ENCODE peak calls at places on chromosome 11, in six cellular contexts. J, I, V, N, H and X are unnamed samples.

GRCh38 chr11:130314184-130314748 is 451 bp downstream of the ZBTB44 start:
- DNase-seq in J (peak; percentile 7), V (no peak), I (peak; percentile 63), N (peak; percentile 71), H (peak; percentile 39), X (peak; percentile 36)

GRCh38 chr11:100562102-100562501 is 125.0 kb upstream of the ARHGAP42 start:
- DNase-seq in N (no peak), I (no peak), J (peak; percentile 85), V (peak; percentile 62), H (no peak), X (no peak)

GRCh38 chr11:130315354-130315970 is 745 bp upstream of the ZBTB44 start:
- DNase-seq in J (no peak), V (no peak), H (peak; percentile 40), N (peak; percentile 57), I (peak; percentile 31), X (no peak)

GRCh38 chr11:68593441-68593840 is 90.9 kb upstream of the GAL start:
- DNase-seq in V (no peak), J (no peak), H (no peak), I (no peak), N (no peak), X (no peak)

GRCh38 chr11:22460181-22460580 is 122.0 kb downstream of the SLC17A6 start:
- DNase-seq in J (peak; percentile 52), V (no peak), H (no peak), I (no peak), N (no peak), X (no peak)

GRCh38 chr11:69230856-69231425 is 63.0 kb upstream of the MYEOV start:
- DNase-seq in J (no peak), N (peak; percentile 9), H (no peak), V (no peak), I (no peak), X (no peak)

GRCh38 chr11:10823152-10823579 is 14.4 kb upstream of the EIF4G2 start:
- DNase-seq in I (no peak), V (no peak), N (no peak), J (no peak), H (no peak), X (no peak)

GRCh38 chr11:12818333-12819015 is 144.3 kb downstream of the TEAD1 start:
- DNase-seq in V (peak; percentile 72), H (no peak), N (no peak), J (peak; percentile 90), I (no peak), X (no peak)

GRCh38 chr11:113141010-113141409 is 173.4 kb upstream of the TTC12 start:
- DNase-seq in N (no peak), H (no peak), V (no peak), I (no peak), J (no peak), X (no peak)

GRCh38 chr11:28910926-28911325 is 802.7 kb downstream of the METTL15 start:
- DNase-seq in V (no peak), I (no peak), J (no peak), N (no peak), H (no peak), X (no peak)

GRCh38 chr11:129528296-129528695 is 152.6 kb downstream of the BARX2 start:
- DNase-seq in H (no peak), I (no peak), J (no peak), N (no peak), V (no peak), X (no peak)

GRCh38 chr11:119791701-119792151 is 62.7 kb upstream of the NECTIN1 start:
- DNase-seq in I (no peak), J (peak; percentile 84), H (no peak), V (no peak), N (no peak), X (no peak)

GRCh38 chr11:125679397-125679796 is 1.2 kb downstream of the ACRV1 start:
- DNase-seq in N (no peak), J (peak; percentile 5), I (no peak), V (no peak), H (no peak), X (no peak)

GRCh38 chr11:83827940-83828554 is 541.9 kb upstream of the CCDC90B start:
- DNase-seq in J (peak; percentile 57), N (no peak), H (no peak), V (no peak), I (no peak), X (peak; percentile 2)

GRCh38 chr11:122743949-122744876 is 88.7 kb downstream of the UBASH3B start:
- DNase-seq in I (no peak), J (no peak), N (peak; percentile 44), V (no peak), H (peak; percentile 45), X (no peak)

GRCh38 chr11:94283678-94284077 is 20.7 kb upstream of the IZUMO1R start:
- DNase-seq in I (no peak), V (no peak), J (no peak), H (no peak), N (no peak), X (no peak)

GRCh38 chr11:40388097-40388818 is 1071.2 kb downstream of the LRRC4C start:
- DNase-seq in N (no peak), H (no peak), J (peak; percentile 81), I (no peak), V (peak; percentile 35), X (no peak)

GRCh38 chr11:71563401-71563800 is 2.0 kb upstream of the KRTAP5-10 start:
- DNase-seq in H (no peak), N (peak; percentile 25), J (peak; percentile 69), V (no peak), I (peak; percentile 59), X (peak; percentile 25)

GRCh38 chr11:94175545-94175944 is 46.9 kb downstream of the PANX1 start:
- DNase-seq in N (no peak), I (no peak), J (peak; percentile 92), H (no peak), V (peak; percentile 81), X (no peak)

GRCh38 chr11:47276923-47277322 is 7.0 kb downstream of the MADD start:
- DNase-seq in J (no peak), I (no peak), V (no peak), N (no peak), H (no peak), X (no peak)

GRCh38 chr11:127789887-127790286 is 789.3 kb upstream of the KIRREL3 start:
- DNase-seq in J (no peak), I (peak; percentile 59), V (no peak), H (no peak), N (peak; percentile 33), X (no peak)

GRCh38 chr11:11036185-11037161 is 178.6 kb upstream of the ZBED5 start:
- DNase-seq in N (peak; percentile 26), H (peak; percentile 11), I (peak; percentile 46), J (peak; percentile 70), V (no peak), X (no peak)

GRCh38 chr11:120610101-120610500 is 98.6 kb downstream of the GRIK4 start:
- DNase-seq in I (no peak), H (no peak), N (no peak), V (no peak), J (no peak), X (no peak)

GRCh38 chr11:3964935-3965511 is 109.6 kb downstream of the STIM1 start:
- DNase-seq in I (no peak), J (no peak), H (no peak), V (no peak), N (no peak), X (no peak)

DNA sequence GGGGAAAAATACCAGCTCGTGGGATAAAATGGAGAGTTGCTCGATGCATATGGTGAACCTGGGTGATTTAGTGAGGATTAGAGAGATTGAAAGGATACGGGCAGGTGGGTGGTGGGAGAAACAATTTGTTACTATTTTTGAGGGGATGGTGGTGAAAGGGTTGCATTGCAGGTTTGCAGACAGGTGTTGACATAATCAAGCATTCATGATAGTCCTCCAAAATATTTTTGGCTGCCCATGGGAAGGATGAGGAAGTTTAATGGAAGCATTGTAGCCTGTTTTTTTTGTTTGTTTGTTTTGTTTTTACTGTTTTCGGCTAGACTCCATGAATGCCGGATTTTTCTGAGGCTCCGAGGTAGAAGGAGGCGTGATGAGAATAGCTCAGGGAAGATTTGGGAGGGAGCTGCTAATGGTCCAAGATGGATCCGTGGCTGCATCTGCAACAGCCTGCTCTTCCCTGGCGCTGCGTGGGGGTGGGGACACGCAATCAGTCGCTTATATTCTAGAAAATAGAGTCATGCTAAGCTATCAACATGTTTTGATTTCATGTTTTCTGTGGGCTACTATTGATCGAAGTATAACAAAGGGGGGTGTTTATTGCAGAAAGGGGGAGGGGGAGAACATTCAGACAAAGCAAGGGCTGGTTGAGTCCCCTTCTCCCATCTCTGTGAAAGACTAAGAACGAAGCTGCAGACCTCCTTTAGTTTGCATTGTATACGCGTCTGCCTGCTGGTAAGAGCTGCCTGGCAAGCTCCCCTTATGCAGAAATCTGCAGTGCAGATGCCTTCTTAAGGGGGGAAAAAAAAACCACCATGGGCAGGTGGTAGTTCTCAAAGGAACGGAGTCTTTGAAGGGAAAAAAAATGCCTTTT is 980 bp downstream of the RTN3 start:
- DNase-seq in V (no peak), H (no peak), N (peak; percentile 70), J (peak; percentile 16), I (no peak), X (peak; percentile 11)
- TF ChIP-seq CTCF in V (no peak), H (peak; percentile 43), N (no peak), J (no peak), I (peak; percentile 23), X (peak; percentile 55)

DNA sequence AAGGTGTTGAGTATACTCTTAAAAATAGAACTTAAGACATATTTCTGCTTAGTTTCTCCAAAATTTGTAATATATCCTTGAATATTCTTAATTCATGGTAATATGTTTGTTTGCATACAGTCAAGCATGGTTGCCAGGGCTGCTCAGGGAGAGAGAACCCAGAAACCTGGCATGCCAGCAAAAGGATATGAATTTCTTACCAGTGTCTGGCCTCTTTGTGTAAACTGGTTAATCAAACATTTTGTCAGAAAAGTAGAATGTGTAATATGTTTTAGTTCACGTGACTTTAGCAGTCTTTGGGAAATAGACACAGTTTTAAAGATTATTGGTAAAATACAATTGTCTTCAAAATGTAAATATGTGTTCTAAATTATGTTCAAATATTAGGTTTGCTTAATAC is 101.6 kb downstream of the AASDHPPT start:
- DNase-seq in J (no peak), N (no peak), V (no peak), H (no peak), I (no peak), X (no peak)
- TF ChIP-seq CTCF in J (no peak), N (no peak), V (no peak), H (no peak), I (no peak), X (no peak)

DNA sequence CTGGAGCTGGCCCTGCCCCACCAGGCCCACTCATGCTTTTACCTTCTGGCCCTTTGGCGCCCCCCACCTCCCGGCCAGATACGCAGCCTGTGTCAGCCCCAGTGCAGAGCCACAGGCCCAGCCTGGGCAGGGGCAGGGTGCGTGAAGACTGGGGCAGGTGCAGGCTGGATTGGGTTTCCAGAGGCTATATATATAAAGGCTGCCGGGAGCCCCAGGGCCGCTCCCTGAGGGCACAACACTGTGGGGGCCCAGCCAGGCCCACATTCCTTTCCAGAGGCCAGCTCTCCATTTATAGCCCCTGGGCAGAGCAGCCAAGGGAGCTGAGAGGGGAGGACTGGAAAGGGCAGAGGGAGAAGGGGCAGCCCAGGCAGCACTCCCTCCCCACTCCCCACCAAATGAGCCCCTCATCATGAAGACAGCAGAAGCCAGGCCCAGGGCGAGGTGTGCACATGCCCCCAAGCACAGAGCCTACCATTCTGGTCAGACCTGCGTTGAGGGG is 5.0 kb upstream of the MYOD1 start:
- DNase-seq in N (no peak), V (no peak), I (no peak), J (no peak), H (no peak), X (no peak)
- TF ChIP-seq CTCF in N (no peak), V (no peak), I (no peak), J (no peak), H (no peak), X (no peak)

DNA sequence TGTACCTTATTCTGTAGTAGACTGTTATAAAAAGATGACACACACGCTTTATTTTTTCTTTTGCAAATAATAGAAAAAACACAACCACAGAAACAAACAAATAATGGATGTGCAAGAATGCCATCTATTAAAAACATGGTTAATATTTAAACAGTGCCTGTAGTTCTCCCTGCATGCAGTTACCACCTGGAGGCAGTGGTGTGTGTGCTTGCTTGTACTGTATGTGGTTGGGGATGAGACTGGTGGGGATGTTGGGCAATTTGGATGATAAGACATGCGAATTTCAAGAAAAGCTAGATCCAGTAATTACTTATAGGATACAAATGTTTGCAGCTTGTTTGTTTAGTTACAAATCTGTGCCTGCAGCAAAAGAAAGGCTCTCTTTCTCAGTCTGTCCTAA is 3.6 kb downstream of the C11orf87 start:
- DNase-seq in N (no peak), J (no peak), I (no peak), V (no peak), H (no peak), X (no peak)
- TF ChIP-seq CTCF in N (no peak), J (peak; percentile 7), I (no peak), V (no peak), H (no peak), X (no peak)